ENCODE peak calls at places on chromosomes 2 and 18, in five cellular contexts. D is fibroblast of pulmonary artery, J is PC-3, R is occipital lobe, B is COR-L47. C is an unnamed sample.

GRCh38 chr2:197130318-197130717 is 180.3 kb downstream of the ANKRD44 start:
- DNase-seq in D (no peak), J (no peak), R (no peak), B (no peak), C (no peak)

GRCh38 chr2:237964578-237965404 is 2.0 kb upstream of the UBE2F start:
- DNase-seq in D (peak), J (peak), R (no peak), B (no peak), C (peak)

GRCh38 chr2:130351495-130352125 is 4.2 kb upstream of the PTPN18 start:
- DNase-seq in D (no peak), J (no peak), R (no peak), B (no peak), C (no peak)

GRCh38 chr18:50038448-50038847 is 156.5 kb downstream of the MYO5B start:
- DNase-seq in D (peak), J (peak), R (no peak), B (no peak), C (peak)

GRCh38 chr18:27377251-27377650 is 192.1 kb upstream of the CHST9 start:
- DNase-seq in D (no peak), J (peak), R (no peak), B (no peak), C (peak)

GRCh38 chr2:106085441-106085911 is 108.6 kb downstream of the UXS1 start:
- DNase-seq in D (peak), J (peak), R (no peak), B (no peak), C (no peak)

GRCh38 chr2:218032336-218033171 is 29.8 kb upstream of the TNS1 start:
- DNase-seq in D (no peak), J (no peak), R (no peak), B (peak), C (no peak)

GRCh38 chr2:239139101-239139500 is 261.7 kb downstream of the HDAC4 start:
- DNase-seq in D (no peak), J (no peak), R (no peak), B (no peak), C (no peak)

GRCh38 chr18:59810183-59810582 is 89.6 kb upstream of the PMAIP1 start:
- DNase-seq in D (no peak), J (no peak), R (no peak), B (no peak), C (no peak)

GRCh38 chr18:4870177-4870773 is 326.8 kb downstream of the AKAIN1 start:
- DNase-seq in D (no peak), J (no peak), R (no peak), B (no peak), C (no peak)

GRCh38 chr2:187037310-187037709 is 188.3 kb upstream of the ZSWIM2 start:
- DNase-seq in D (no peak), J (peak), R (no peak), B (no peak), C (no peak)

GRCh38 chr2:30382995-30383394 is 64.1 kb upstream of the LCLAT1 start:
- DNase-seq in D (no peak), J (no peak), R (peak), B (peak), C (no peak)

GRCh38 chr2:231396058-231396821 is 730 bp downstream of the B3GNT7 start:
- DNase-seq in D (no peak), J (no peak), R (no peak), B (no peak), C (no peak)

GRCh38 chr18:78978336-78979057 is 1.1 kb upstream of the SALL3 start:
- DNase-seq in D (no peak), J (no peak), R (no peak), B (no peak), C (no peak)

GRCh38 chr2:189287982-189288494 is 108.5 kb upstream of the COL5A2 start:
- DNase-seq in D (peak), J (peak), R (no peak), B (no peak), C (peak)

GRCh38 chr2:150080115-150080514 is 407.4 kb downstream of the RND3 start:
- DNase-seq in D (peak), J (peak), R (no peak), B (no peak), C (peak)

GRCh38 chr18:41753826-41754225 is 201.2 kb upstream of the PIK3C3 start:
- DNase-seq in D (no peak), J (peak), R (no peak), B (no peak), C (no peak)

GRCh38 chr2:29213871-29214341 is 98.7 kb downstream of the CLIP4 start:
- DNase-seq in D (no peak), J (peak), R (no peak), B (no peak), C (no peak)

GRCh38 chr2:151729416-151729811 is 4.9 kb downstream of the NEB start:
- DNase-seq in D (no peak), J (no peak), R (no peak), B (no peak), C (no peak)

GRCh38 chr2:177078416-177078815 is 134.2 kb upstream of the HNRNPA3 start:
- DNase-seq in D (peak), J (no peak), R (peak), B (no peak), C (no peak)

GRCh38 chr2:154143105-154143504 is 271.4 kb downstream of the GALNT13 start:
- DNase-seq in D (no peak), J (no peak), R (no peak), B (no peak), C (no peak)

GRCh38 chr2:28981016-28981441 is at the start of gene TOGARAM2:
- DNase-seq in D (peak), J (no peak), R (peak), B (peak), C (no peak)

GRCh38 chr2:49936965-49937364 is 782.6 kb upstream of the FSHR start:
- DNase-seq in D (no peak), J (no peak), R (no peak), B (no peak), C (no peak)

GRCh38 chr18:23066060-23066459 is 69.2 kb upstream of the CABLES1 start:
- DNase-seq in D (peak), J (no peak), R (no peak), B (no peak), C (no peak)

GRCh38 chr2:195768454-195768853 is 111.4 kb downstream of the SLC39A10 start:
- DNase-seq in D (no peak), J (peak), R (no peak), B (no peak), C (no peak)

GRCh38 chr2:54457326-54458023 is 1.3 kb downstream of the SPTBN1 start:
- DNase-seq in D (no peak), J (peak), R (peak), B (peak), C (no peak)

GRCh38 chr2:43178055-43178598 is 48.3 kb downstream of the ZFP36L2 start:
- DNase-seq in D (no peak), J (no peak), R (no peak), B (no peak), C (no peak)

GRCh38 chr2:111708478-111708877 is 175.5 kb downstream of the ANAPC1 start:
- DNase-seq in D (no peak), J (no peak), R (no peak), B (no peak), C (no peak)

GRCh38 chr2:66507673-66508127 is 72.8 kb downstream of the MEIS1 start:
- DNase-seq in D (no peak), J (no peak), R (no peak), B (no peak), C (no peak)

GRCh38 chr2:30147196-30147714 is 448 bp downstream of the YPEL5 start:
- DNase-seq in D (no peak), J (no peak), R (no peak), B (no peak), C (no peak)

GRCh38 chr2:145110668-145111067 is 590.7 kb upstream of the ZEB2 start:
- DNase-seq in D (peak), J (peak), R (no peak), B (no peak), C (no peak)

GRCh38 chr2:211351998-211352397 is 795.6 kb downstream of the CPS1 start:
- DNase-seq in D (no peak), J (peak), R (peak), B (peak), C (no peak)

GRCh38 chr2:218867900-218868299 is 8.3 kb downstream of the WNT6 start:
- DNase-seq in D (no peak), J (no peak), R (no peak), B (no peak), C (no peak)

GRCh38 chr18:56267334-56267733 is 371.1 kb downstream of the TXNL1 start:
- DNase-seq in D (no peak), J (no peak), R (no peak), B (no peak), C (no peak)

GRCh38 chr2:202632682-202633081 is 2.1 kb upstream of the FAM117B start:
- DNase-seq in D (peak), J (no peak), R (no peak), B (no peak), C (no peak)

GRCh38 chr2:223060201-223060825 is 8.3 kb downstream of the KCNE4 start:
- DNase-seq in D (no peak), J (no peak), R (no peak), B (no peak), C (no peak)

GRCh38 chr2:129702773-129703172 is 276.7 kb upstream of the RAB6C start:
- DNase-seq in D (no peak), J (no peak), R (no peak), B (no peak), C (no peak)

C was measured in non-pigmented ciliary epithelial cell.